ENCODE peak calls at places on chromosomes 16 and 17, in four cellular contexts. A, J, B and C are unnamed samples.

GRCh38 chr17:8922451-8922850 is 43.1 kb downstream of the PIK3R5 start:
- DNase-seq in A (no peak), J (no peak), B (no peak), C (no peak)

GRCh38 chr17:49861150-49861884 is 13.4 kb upstream of the TAC4 start:
- DNase-seq in A (peak), J (peak), B (no peak), C (no peak)

GRCh38 chr17:51032850-51033249 is 87.8 kb downstream of the SPAG9 start:
- DNase-seq in A (no peak), J (no peak), B (no peak), C (no peak)

GRCh38 chr17:42456223-42457106 is 2.2 kb upstream of the ATP6V0A1 start:
- DNase-seq in A (no peak), J (peak), B (no peak), C (peak)

GRCh38 chr17:82791532-82791931 is 39.7 kb downstream of the TBCD start:
- DNase-seq in A (no peak), J (no peak), B (no peak), C (no peak)

GRCh38 chr17:41491476-41491875 is 1.8 kb upstream of the KRT36 start:
- DNase-seq in A (no peak), J (no peak), B (no peak), C (no peak)

GRCh38 chr17:21425321-21425720 is 49.2 kb downstream of the KCNJ12 start:
- DNase-seq in A (no peak), J (no peak), B (no peak), C (no peak)

GRCh38 chr17:43917348-43918025 is 10.2 kb upstream of the MPP2 start:
- DNase-seq in A (no peak), J (peak), B (peak), C (peak)

GRCh38 chr17:75417054-75417453 is 11.6 kb upstream of the GRB2 start:
- DNase-seq in A (no peak), J (no peak), B (no peak), C (no peak)

GRCh38 chr16:75624921-75625334 is 1.8 kb upstream of the ADAT1 start:
- DNase-seq in A (peak), J (no peak), B (no peak), C (no peak)

GRCh38 chr17:1541367-1541904 is 21.2 kb downstream of the PITPNA start:
- DNase-seq in A (no peak), J (no peak), B (no peak), C (no peak)

GRCh38 chr17:57636985-57637667 is 108.0 kb downstream of the CCDC182 start:
- DNase-seq in A (no peak), J (peak), B (peak), C (no peak)

GRCh38 chr17:10337976-10338375 is 34.8 kb downstream of the MYH13 start:
- DNase-seq in A (no peak), J (no peak), B (no peak), C (no peak)

GRCh38 chr16:21159281-21159951 is 942 bp downstream of the LDAF1 start:
- DNase-seq in A (peak), J (peak), B (peak), C (peak)

GRCh38 chr16:85878875-85879274 is 20.1 kb upstream of the IRF8 start:
- DNase-seq in A (peak), J (no peak), B (no peak), C (no peak)

GRCh38 chr17:38460716-38461650 is 32.7 kb downstream of the ARHGAP23 start:
- DNase-seq in A (no peak), J (no peak), B (no peak), C (no peak)

GRCh38 chr17:58335061-58335731 is 6.6 kb upstream of the TSPOAP1 start:
- DNase-seq in A (no peak), J (peak), B (no peak), C (peak)

GRCh38 chr16:10180771-10181163 is 1.5 kb downstream of the GRIN2A start:
- DNase-seq in A (no peak), J (peak), B (no peak), C (peak)

GRCh38 chr17:5019475-5019956 is 15.7 kb downstream of the SLC52A1 start:
- DNase-seq in A (peak), J (peak), B (no peak), C (no peak)

DNA sequence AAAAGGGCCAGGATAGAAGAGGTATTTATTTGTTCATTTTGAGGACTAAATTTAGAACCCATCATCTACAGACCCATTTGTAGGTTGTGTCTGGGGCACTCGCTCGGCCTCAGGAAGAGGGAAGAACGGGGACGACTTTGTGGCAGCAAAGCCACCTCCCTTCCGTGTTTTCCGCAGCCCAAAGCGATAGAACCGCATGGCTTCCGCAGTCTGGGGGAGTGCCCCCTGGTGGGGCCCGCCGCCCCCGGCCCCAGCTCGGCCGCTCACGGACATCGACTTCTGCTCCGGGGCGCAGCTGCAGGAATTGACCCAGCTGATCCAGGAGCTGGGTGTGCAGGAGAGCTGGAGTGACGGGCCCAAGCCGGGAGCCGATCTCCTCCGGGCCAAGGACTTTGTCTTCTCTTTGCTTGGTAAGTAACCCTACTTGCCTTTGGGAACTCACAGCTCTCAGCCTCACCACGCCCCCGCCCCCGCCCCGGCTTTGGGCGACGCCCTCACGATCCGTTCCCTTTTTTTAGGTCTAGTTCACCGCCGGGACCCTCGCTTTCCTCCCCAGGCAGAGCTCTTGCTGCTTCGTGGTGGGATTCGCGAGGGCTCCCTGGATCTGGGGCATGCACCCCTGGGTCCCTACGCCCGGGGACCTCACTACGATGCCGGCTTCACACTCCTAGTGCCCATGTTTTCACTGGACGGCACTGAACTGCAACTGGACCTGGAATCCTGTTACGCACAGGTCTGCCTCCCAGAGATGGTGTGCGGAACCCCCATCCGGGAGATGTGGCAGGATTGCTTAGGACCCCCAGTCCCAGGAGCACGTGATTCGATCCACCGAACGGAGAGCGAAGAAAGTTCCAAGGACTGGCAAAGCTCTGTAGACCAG is 681 bp downstream of the TMEM102 start:
- DNase-seq in A (peak), J (peak), B (peak), C (peak)
- TF ChIP-seq CTCF in A (peak), J (peak), B (no peak), C (peak)

DNA sequence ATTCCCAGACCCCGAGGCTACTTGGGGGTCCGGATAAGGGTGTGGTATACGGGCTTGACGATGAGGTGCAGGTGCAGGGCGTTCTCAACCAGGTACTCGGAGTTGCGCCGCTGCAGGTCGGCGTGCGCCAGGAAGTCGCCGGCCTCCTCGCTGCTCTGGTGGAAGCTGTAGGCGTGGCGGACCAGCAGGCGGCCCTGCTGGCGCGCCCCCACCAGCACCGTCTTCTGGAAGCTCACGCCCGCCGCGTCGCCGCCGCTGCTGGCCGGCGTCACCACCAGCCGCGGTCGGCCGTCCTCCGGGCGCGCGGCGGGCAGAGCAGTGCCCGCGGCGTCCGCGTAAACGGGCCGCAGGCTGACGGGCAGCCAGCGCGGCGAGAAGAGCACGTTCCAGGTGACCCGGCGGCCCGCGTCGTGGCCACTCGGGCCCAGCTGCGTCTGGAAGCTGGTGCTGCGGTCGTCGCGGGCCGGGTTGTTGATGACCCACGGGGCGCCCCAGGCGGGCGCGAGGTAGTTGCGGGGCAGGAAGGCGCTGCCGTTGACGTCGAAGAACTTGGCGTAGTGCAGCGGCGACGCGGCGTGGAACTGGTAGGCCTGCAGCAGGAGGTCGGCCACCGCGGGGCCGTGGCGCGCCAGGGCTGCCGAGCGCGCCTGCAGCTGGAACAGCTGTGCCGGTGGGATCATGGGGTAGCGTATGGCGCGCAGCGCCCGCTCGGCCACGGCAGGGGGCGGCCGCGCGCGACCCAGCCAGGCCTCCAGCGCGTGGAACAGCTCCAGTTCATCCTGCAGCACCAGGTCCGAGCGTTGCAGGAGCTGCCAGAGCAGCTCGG is 4.8 kb downstream of the BTBD17 start:
- DNase-seq in A (peak), J (no peak), B (no peak), C (no peak)
- H3K4me3 ChIP-seq in A (peak), J (no peak), B (peak), C (no peak)

GRCh38 chr17:17819111-17819510 is 17.7 kb downstream of the SREBF1 start:
- DNase-seq in A (no peak), J (no peak), B (no peak), C (no peak)

GRCh38 chr17:17820457-17821158 is 16.2 kb downstream of the SREBF1 start:
- DNase-seq in A (no peak), J (no peak), B (no peak), C (no peak)

GRCh38 chr17:17820046-17820445 is 16.7 kb downstream of the SREBF1 start:
- DNase-seq in A (no peak), J (no peak), B (no peak), C (no peak)

GRCh38 chr17:17818088-17818526 is 18.7 kb downstream of the SREBF1 start:
- DNase-seq in A (no peak), J (no peak), B (no peak), C (no peak)

GRCh38 chr17:17819561-17819995 is 17.2 kb downstream of the SREBF1 start:
- DNase-seq in A (no peak), J (peak), B (peak), C (peak)
- TF ChIP-seq CTCF in A (no peak), J (no peak), B (no peak), C (no peak)

GRCh38 chr16:57555831-57556230 is 13.4 kb downstream of the ADGRG5 start:
- DNase-seq in A (no peak), J (no peak), B (no peak), C (no peak)
- H3K4me3 ChIP-seq in A (no peak), J (no peak), B (no peak), C (no peak)

DNA sequence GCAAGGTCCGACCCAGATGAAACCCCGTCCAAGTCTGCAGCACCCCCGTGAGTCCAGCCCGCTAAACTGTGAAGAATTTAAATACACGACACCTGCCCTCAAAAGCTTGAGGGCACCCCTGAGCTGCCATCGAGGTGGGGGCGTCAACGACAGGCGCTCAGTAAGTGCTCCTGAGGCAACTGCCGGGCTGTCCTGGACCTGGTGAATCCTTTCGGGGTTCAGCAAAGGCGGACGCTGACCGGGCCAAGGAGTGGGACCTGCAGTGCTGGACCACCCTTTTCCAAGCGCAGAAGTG is 512 bp upstream of the ENDOV start:
- DNase-seq in A (peak), J (no peak), B (no peak), C (no peak)
- TF ChIP-seq CTCF in A (no peak), J (no peak), B (no peak), C (no peak)

DNA sequence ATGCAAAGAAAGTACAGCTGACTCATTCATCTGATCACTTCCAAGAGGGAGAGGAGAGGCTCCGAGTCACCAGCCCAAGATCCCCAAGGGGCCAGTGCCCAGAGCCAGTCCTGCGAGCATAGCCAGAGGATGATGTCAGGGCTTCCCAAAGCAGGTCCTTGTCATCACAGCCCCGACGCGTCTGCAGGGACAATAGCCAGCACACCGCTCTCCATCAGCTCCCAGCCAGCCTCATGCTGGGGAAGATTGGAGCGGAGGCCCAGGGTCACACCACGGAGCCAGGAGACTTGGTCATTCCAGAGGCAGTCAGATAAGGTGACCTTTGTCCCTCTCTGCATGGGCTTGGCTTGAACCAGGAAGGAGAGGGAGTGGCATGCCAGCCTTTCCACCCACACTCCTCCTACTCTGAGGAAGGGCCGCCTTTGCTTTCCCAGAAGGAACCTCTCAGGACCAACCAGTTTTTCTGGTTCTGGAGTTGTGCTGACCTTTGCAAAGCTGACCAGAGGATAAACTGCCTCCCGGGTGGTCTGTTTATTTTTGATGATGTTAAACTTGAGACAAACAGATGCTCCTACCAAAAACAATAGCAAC is 58.3 kb upstream of the ARHGAP44 start:
- DNase-seq in A (peak), J (no peak), B (peak), C (no peak)
- H3K4me3 ChIP-seq in A (no peak), J (no peak), B (no peak), C (no peak)

GRCh38 chr16:66717112-66717675 is 20.7 kb upstream of the CMTM4 start:
- DNase-seq in A (peak), J (peak), B (peak), C (no peak)
- TF ChIP-seq CTCF in A (peak), J (no peak), B (peak), C (peak)

GRCh38 chr16:19522369-19523159 is 666 bp upstream of the GDE1 start:
- DNase-seq in A (no peak), J (peak), B (no peak), C (no peak)
- H3K4me3 ChIP-seq in A (peak), J (peak), B (peak), C (peak)

GRCh38 chr17:77507116-77507885 is 366.5 kb downstream of the SEC14L1 start:
- DNase-seq in A (no peak), J (no peak), B (peak), C (no peak)
- TF ChIP-seq CTCF in A (no peak), J (no peak), B (no peak), C (no peak)